ENCODE peak calls at places on chromosome 15, in nine cellular contexts. I, U, N, E, A, Z, L, Q and T are unnamed samples.

GRCh38 chr15:77650285-77650684 is 17.6 kb upstream of the LINGO1 start:
- DNase-seq in Z (no peak), U (no peak), Q (peak), L (no peak), A (peak), N (no peak), E (peak), I (no peak), T (no peak)

GRCh38 chr15:51647128-51647562 is 24.6 kb upstream of the DMXL2 start:
- DNase-seq in L (peak), Z (peak), I (peak), U (peak), Q (no peak), N (peak), A (no peak), E (no peak), T (peak)

GRCh38 chr15:98843844-98844243 is 163.7 kb downstream of the PGPEP1L start:
- DNase-seq in A (no peak), I (no peak), L (no peak), Z (no peak), E (no peak), U (no peak), Q (peak), N (no peak), T (no peak)

GRCh38 chr15:69300129-69300588 is 1.4 kb downstream of the PAQR5 start:
- DNase-seq in U (no peak), L (peak), Q (peak), E (no peak), N (peak), Z (no peak), I (no peak), A (no peak), T (peak)

GRCh38 chr15:66850078-66850991 is 148.3 kb downstream of the SMAD6 start:
- DNase-seq in A (no peak), Z (no peak), N (peak), Q (no peak), I (peak), U (no peak), L (peak), E (peak), T (peak)

GRCh38 chr15:57703387-57703786 is 3.1 kb upstream of the POLR2M start:
- DNase-seq in L (no peak), I (peak), E (no peak), Z (peak), U (peak), N (no peak), Q (no peak), A (no peak), T (no peak)

GRCh38 chr15:85805392-85805791 is 10.7 kb upstream of the KLHL25 start:
- DNase-seq in I (no peak), N (no peak), U (no peak), E (no peak), A (no peak), L (no peak), Z (no peak), Q (no peak), T (no peak)

GRCh38 chr15:85752591-85752990 is 42.1 kb downstream of the KLHL25 start:
- DNase-seq in A (no peak), N (peak), U (no peak), I (no peak), L (no peak), Q (no peak), E (no peak), Z (peak), T (no peak)

GRCh38 chr15:42427429-42428223 is 63.3 kb downstream of the ZNF106 start:
- DNase-seq in I (peak), E (no peak), N (no peak), Z (peak), Q (no peak), L (no peak), A (no peak), U (peak), T (no peak)

GRCh38 chr15:90400759-90401314 is 12.8 kb downstream of the IQGAP1 start:
- DNase-seq in Q (peak), N (peak), U (peak), Z (peak), L (peak), A (peak), I (peak), E (peak), T (peak)

DNA sequence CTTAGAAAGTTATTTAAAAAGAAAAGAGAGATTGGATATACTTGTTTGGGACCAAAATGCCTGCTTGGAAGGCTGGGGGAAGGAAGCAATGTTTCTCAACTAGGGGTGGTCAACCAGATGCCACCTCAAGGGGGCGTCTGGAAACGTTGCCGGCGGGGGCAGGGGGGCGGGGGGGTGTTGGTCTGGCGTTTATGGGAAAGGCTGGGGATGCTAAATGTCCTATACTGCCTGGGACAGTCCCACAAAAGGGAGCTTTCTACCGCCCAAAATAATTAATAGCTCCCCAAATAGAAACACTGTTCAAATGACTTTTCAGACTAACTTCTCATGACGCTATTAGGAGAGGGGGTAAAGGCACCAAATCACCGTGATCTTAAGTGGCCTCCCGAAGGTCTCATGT is 2.2 kb downstream of the POLG start:
- DNase-seq in Z (no peak), U (peak), I (peak), N (no peak), Q (peak), L (no peak), A (peak), E (peak), T (no peak)
- TF ChIP-seq CTCF in Z (no peak), U (peak), I (peak), N (no peak), Q (peak), L (peak), A (peak), E (peak), T (peak)

DNA sequence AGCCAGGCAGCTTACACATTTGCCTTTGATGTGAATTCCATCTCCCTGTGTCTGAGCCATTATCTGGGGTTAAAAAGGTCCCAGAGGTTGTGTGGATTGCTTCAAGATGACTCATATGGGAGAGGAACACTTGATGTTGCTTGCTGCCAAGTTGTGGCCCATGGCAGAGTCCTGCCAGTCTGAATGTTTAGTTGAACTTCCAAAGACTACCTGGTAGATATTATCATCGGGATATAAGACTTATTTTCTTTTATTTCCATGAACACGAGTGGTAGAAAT is 85.6 kb downstream of the TJP1 start:
- DNase-seq in N (no peak), L (no peak), E (peak), A (no peak), U (peak), Q (peak), Z (peak), I (peak), T (no peak)
- TF ChIP-seq CTCF in N (no peak), L (no peak), E (no peak), A (no peak), U (no peak), Q (no peak), Z (no peak), I (no peak), T (no peak)

DNA sequence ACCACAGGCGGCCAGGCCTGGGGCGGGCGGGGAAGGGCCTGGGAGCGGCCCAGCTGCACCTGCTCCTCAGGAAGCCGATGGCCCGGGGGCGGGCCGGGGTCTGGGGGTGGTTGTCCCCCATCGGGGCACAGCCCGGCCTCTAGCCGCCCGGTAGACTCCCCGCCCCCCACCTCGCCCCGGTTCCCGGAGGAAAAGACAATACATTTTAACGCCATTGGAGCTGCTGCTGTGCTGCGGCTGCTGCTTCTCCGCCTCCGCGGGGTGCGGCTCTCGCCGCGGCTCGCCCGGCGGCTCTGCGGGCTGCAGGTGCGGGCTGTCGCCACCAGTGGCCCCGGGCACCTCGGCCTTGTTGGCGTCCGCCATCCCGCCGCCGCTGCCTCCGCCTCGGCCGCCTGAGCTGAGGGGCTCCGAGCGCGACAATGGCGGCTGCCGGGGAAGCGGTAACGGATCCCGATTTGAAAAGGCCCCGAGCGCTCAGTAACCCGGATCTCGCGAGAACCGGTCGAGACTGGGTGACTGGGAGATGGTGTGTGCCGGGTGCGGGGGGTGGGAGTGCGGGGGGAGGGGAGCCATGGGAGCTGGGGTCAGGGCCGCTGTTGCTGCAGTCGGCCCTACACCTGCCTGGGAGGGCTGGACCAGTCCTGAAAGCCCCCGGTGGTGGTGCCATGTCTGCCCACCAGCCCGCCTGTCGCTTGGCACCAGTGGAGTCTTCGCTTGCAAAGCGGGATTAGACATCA is at the start of gene MYEF2:
- DNase-seq in Q (peak), N (peak), L (peak), E (peak), U (peak), Z (peak), I (peak), A (peak), T (peak)
- TF ChIP-seq CTCF in Q (no peak), N (no peak), L (peak), E (no peak), U (no peak), Z (no peak), I (no peak), A (no peak), T (no peak)

GRCh38 chr15:64651573-64652260 is 123.7 kb downstream of the RBPMS2 start:
- DNase-seq in I (no peak), U (no peak), Q (no peak), A (no peak), E (no peak), N (no peak), Z (peak), L (no peak), T (no peak)

GRCh38 chr15:64656508-64656907 is 118.9 kb downstream of the RBPMS2 start:
- DNase-seq in N (no peak), I (no peak), U (no peak), L (no peak), Z (no peak), E (no peak), Q (no peak), A (no peak), T (no peak)

GRCh38 chr15:64653757-64654156 is 121.6 kb downstream of the RBPMS2 start:
- DNase-seq in N (no peak), I (peak), A (no peak), U (peak), E (no peak), Z (no peak), L (no peak), Q (peak), T (no peak)
- TF ChIP-seq CTCF in N (no peak), I (peak), A (no peak), U (peak), E (peak), Z (peak), L (peak), Q (peak), T (peak)